ENCODE peak calls at places on chromosomes 5 and 9, in eight cellular contexts. One of them, this sample, is unnamed.
A peak's percentile ranks its signal among the peaks of the same experiment; 100 is the strongest.

GRCh38 chr9:88511906-88512305 is 23.1 kb upstream of the NXNL2 start:
- DNase-seq in WTC11: no peak
- DNase-seq in H1: no peak
- DNase-seq in HCT116: no peak
- DNase-seq in A549: no peak
- DNase-seq in GM12878: no peak
- DNase-seq in SK-N-SH: no peak
- DNase-seq in NB4: no peak
- DNase-seq in this sample: no peak

GRCh38 chr5:14379739-14380497 is 201.7 kb upstream of the OTULINL start:
- DNase-seq in WTC11: peak; percentile 82
- DNase-seq in H1: peak; percentile 90
- DNase-seq in HCT116: no peak
- DNase-seq in A549: no peak
- DNase-seq in GM12878: no peak
- DNase-seq in SK-N-SH: no peak
- DNase-seq in NB4: no peak
- DNase-seq in this sample: no peak

GRCh38 chr5:80245986-80246781 is 9.7 kb downstream of the SERINC5 start:
- DNase-seq in WTC11: no peak
- DNase-seq in H1: no peak
- DNase-seq in HCT116: no peak
- DNase-seq in A549: no peak
- DNase-seq in GM12878: no peak
- DNase-seq in SK-N-SH: no peak
- DNase-seq in NB4: no peak
- DNase-seq in this sample: no peak

GRCh38 chr9:36725777-36726356 is 153.2 kb downstream of the MELK start:
- DNase-seq in WTC11: peak; percentile 41
- DNase-seq in H1: peak; percentile 54
- DNase-seq in HCT116: no peak
- DNase-seq in A549: no peak
- DNase-seq in GM12878: no peak
- DNase-seq in SK-N-SH: no peak
- DNase-seq in NB4: no peak
- DNase-seq in this sample: no peak

GRCh38 chr5:154196955-154197652 is 6.6 kb downstream of the GALNT10 start:
- DNase-seq in WTC11: no peak
- DNase-seq in H1: no peak
- DNase-seq in HCT116: no peak
- DNase-seq in A549: peak; percentile 51
- DNase-seq in GM12878: no peak
- DNase-seq in SK-N-SH: peak; percentile 59
- DNase-seq in NB4: peak; percentile 30
- DNase-seq in this sample: peak; percentile 81

GRCh38 chr9:112558476-112558875 is 71.8 kb downstream of the KIAA1958 start:
- DNase-seq in WTC11: no peak
- DNase-seq in H1: no peak
- DNase-seq in HCT116: no peak
- DNase-seq in A549: no peak
- DNase-seq in GM12878: no peak
- DNase-seq in SK-N-SH: no peak
- DNase-seq in NB4: no peak
- DNase-seq in this sample: no peak

GRCh38 chr9:89178162-89179120 is at the start of gene SHC3:
- DNase-seq in WTC11: peak; percentile 54
- DNase-seq in H1: peak; percentile 73
- DNase-seq in HCT116: no peak
- DNase-seq in A549: no peak
- DNase-seq in GM12878: no peak
- DNase-seq in SK-N-SH: peak; percentile 70
- DNase-seq in NB4: peak; percentile 81
- DNase-seq in this sample: peak; percentile 50

GRCh38 chr9:135804588-135805421 is 102.5 kb downstream of the CAMSAP1 start:
- DNase-seq in WTC11: peak; percentile 63
- DNase-seq in H1: peak; percentile 68
- DNase-seq in HCT116: no peak
- DNase-seq in A549: no peak
- DNase-seq in GM12878: no peak
- DNase-seq in SK-N-SH: peak; percentile 44
- DNase-seq in NB4: peak; percentile 31
- DNase-seq in this sample: no peak

GRCh38 chr9:71758785-71759184 is 9.5 kb downstream of the CEMIP2 start:
- DNase-seq in WTC11: no peak
- DNase-seq in H1: no peak
- DNase-seq in HCT116: peak; percentile 54
- DNase-seq in A549: peak; percentile 65
- DNase-seq in GM12878: no peak
- DNase-seq in SK-N-SH: no peak
- DNase-seq in NB4: no peak
- DNase-seq in this sample: peak; percentile 82

GRCh38 chr5:95942968-95943367 is 18.7 kb downstream of the ELL2 start:
- DNase-seq in WTC11: no peak
- DNase-seq in H1: no peak
- DNase-seq in HCT116: no peak
- DNase-seq in A549: no peak
- DNase-seq in GM12878: no peak
- DNase-seq in SK-N-SH: no peak
- DNase-seq in NB4: no peak
- DNase-seq in this sample: no peak
- TF ChIP-seq MAX in WTC11: no peak
- TF ChIP-seq MAX in H1: no peak
- TF ChIP-seq MAX in HCT116: no peak
- TF ChIP-seq MAX in A549: no peak
- TF ChIP-seq MAX in GM12878: no peak
- TF ChIP-seq MAX in SK-N-SH: no peak
- TF ChIP-seq MAX in NB4: no peak
- TF ChIP-seq MAX in this sample: no peak

GRCh38 chr5:57448287-57448686 is 34.3 kb downstream of the ACTBL2 start:
- DNase-seq in WTC11: no peak
- DNase-seq in H1: no peak
- DNase-seq in HCT116: no peak
- DNase-seq in A549: no peak
- DNase-seq in GM12878: no peak
- DNase-seq in SK-N-SH: no peak
- DNase-seq in NB4: no peak
- DNase-seq in this sample: no peak
- TF ChIP-seq MAX in WTC11: no peak
- TF ChIP-seq MAX in H1: no peak
- TF ChIP-seq MAX in HCT116: no peak
- TF ChIP-seq MAX in A549: no peak
- TF ChIP-seq MAX in GM12878: no peak
- TF ChIP-seq MAX in SK-N-SH: no peak
- TF ChIP-seq MAX in NB4: no peak
- TF ChIP-seq MAX in this sample: no peak

GRCh38 chr5:180641566-180641900 is 7.9 kb downstream of the FLT4 start:
- DNase-seq in WTC11: no peak
- DNase-seq in H1: peak; percentile 24
- DNase-seq in HCT116: no peak
- DNase-seq in A549: no peak
- DNase-seq in GM12878: no peak
- DNase-seq in SK-N-SH: peak; percentile 21
- DNase-seq in NB4: no peak
- DNase-seq in this sample: no peak
- TF ChIP-seq MAX in WTC11: no peak
- TF ChIP-seq MAX in H1: no peak
- TF ChIP-seq MAX in HCT116: no peak
- TF ChIP-seq MAX in A549: no peak
- TF ChIP-seq MAX in GM12878: no peak
- TF ChIP-seq MAX in SK-N-SH: no peak
- TF ChIP-seq MAX in NB4: no peak
- TF ChIP-seq MAX in this sample: no peak

GRCh38 chr9:70438341-70438924 is 24.0 kb upstream of the KLF9 start:
- DNase-seq in WTC11: no peak
- DNase-seq in H1: no peak
- DNase-seq in HCT116: peak; percentile 68
- DNase-seq in A549: peak; percentile 77
- DNase-seq in GM12878: no peak
- DNase-seq in SK-N-SH: no peak
- DNase-seq in NB4: peak; percentile 64
- DNase-seq in this sample: peak; percentile 93
- TF ChIP-seq MAX in WTC11: no peak
- TF ChIP-seq MAX in H1: no peak
- TF ChIP-seq MAX in HCT116: peak; percentile 59
- TF ChIP-seq MAX in A549: no peak
- TF ChIP-seq MAX in GM12878: no peak
- TF ChIP-seq MAX in SK-N-SH: peak; percentile 53
- TF ChIP-seq MAX in NB4: no peak
- TF ChIP-seq MAX in this sample: no peak

This sample was measured in endothelial cell of umbilical vein.